ENCODE peak calls at places on chromosome 6, in four cellular contexts. One of them, this sample, is unnamed. For H3K9me3, the result is how much of the 10 kb centered on the place peaks cover.

GRCh38 chr6:99195986-99196655 is 153.4 kb downstream of the FAXC start:
- DNase-seq in upper lobe of left lung: no peak
- DNase-seq in cardiac muscle cell: no peak
- DNase-seq in fibroblast of lung: no peak
- DNase-seq in this sample: no peak

GRCh38 chr6:143141442-143141841 is 80.8 kb downstream of the AIG1 start:
- DNase-seq in upper lobe of left lung: no peak
- DNase-seq in cardiac muscle cell: no peak
- DNase-seq in fibroblast of lung: no peak
- DNase-seq in this sample: no peak

GRCh38 chr6:148701393-148701774 is 45.4 kb upstream of the UST start:
- DNase-seq in fibroblast of lung: no peak
- DNase-seq in upper lobe of left lung: no peak
- DNase-seq in cardiac muscle cell: no peak
- DNase-seq in this sample: no peak

GRCh38 chr6:50116797-50117542 is 67.2 kb upstream of the DEFB112 start:
- DNase-seq in cardiac muscle cell: no peak
- DNase-seq in upper lobe of left lung: no peak
- DNase-seq in fibroblast of lung: no peak
- DNase-seq in this sample: no peak

GRCh38 chr6:38404900-38405556 is 234.7 kb downstream of the BTBD9 start:
- DNase-seq in upper lobe of left lung: no peak
- DNase-seq in fibroblast of lung: peak
- DNase-seq in cardiac muscle cell: no peak
- DNase-seq in this sample: no peak

GRCh38 chr6:117483645-117484016 is 1.2 kb downstream of the DCBLD1 start:
- DNase-seq in cardiac muscle cell: peak
- DNase-seq in upper lobe of left lung: no peak
- DNase-seq in fibroblast of lung: peak
- DNase-seq in this sample: no peak

GRCh38 chr6:163647624-163648023 is 233.1 kb downstream of the QKI start:
- DNase-seq in cardiac muscle cell: no peak
- DNase-seq in upper lobe of left lung: no peak
- DNase-seq in fibroblast of lung: no peak
- DNase-seq in this sample: no peak

GRCh38 chr6:169166896-169167580 is 86.6 kb downstream of the THBS2 start:
- DNase-seq in fibroblast of lung: no peak
- DNase-seq in upper lobe of left lung: no peak
- DNase-seq in cardiac muscle cell: no peak
- DNase-seq in this sample: no peak

GRCh38 chr6:107634147-107635057 is 144.5 kb downstream of the SOBP start:
- DNase-seq in upper lobe of left lung: no peak
- DNase-seq in cardiac muscle cell: peak
- DNase-seq in fibroblast of lung: no peak
- DNase-seq in this sample: no peak

GRCh38 chr6:72913797-72914196 is 291.9 kb downstream of the KCNQ5 start:
- DNase-seq in cardiac muscle cell: no peak
- DNase-seq in fibroblast of lung: no peak
- DNase-seq in upper lobe of left lung: no peak
- DNase-seq in this sample: no peak

DNA sequence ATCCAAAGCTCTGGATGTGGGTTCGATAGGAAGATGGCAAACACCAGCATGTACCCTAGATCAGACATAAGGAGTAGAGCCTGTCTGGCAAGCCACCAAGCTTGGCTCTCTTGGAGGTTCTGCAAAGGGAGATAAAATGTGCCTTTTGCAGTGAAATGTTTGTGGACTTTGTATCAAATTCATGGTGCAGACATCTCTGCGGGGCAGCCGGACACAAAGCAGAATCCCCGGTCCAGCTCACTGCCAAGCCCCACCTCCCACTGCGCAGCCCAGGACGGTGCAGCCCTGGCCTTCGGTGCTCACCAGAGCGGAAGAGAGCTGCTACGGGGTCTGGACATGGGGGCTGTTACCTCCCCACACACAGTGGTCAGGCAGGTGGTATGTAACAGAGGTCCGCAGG is 333.6 kb upstream of the JARID2 start:
- DNase-seq in upper lobe of left lung: no peak
- DNase-seq in cardiac muscle cell: no peak
- DNase-seq in fibroblast of lung: no peak
- DNase-seq in this sample: no peak
- H3K9me3 ChIP-seq in upper lobe of left lung: under half
- H3K9me3 ChIP-seq in cardiac muscle cell: under half
- H3K9me3 ChIP-seq in fibroblast of lung: under half
- H3K9me3 ChIP-seq in this sample: under half

DNA sequence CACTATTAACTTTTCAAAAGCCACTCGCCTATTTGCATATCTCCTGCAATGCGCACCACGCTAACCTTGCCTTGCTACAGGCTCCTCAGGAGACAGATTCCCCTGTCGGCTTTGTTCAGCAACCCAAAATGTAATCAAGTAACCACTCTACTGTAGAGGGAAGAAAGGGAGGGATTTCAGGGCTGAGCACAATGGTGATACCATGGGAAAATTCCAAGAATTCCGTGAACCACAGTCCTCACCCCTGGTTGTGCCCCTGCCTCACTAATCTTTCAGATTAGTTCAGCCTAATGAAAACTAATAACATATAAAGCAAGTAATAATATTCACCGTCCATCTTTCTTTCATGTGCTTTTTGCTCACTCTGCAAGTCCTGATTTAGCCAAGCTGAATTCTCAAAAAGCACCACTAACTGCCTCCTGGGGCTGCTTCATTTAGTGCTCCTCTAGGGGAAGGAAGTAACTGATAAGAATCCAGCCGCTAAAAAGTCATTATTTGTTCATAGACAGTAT is 6.6 kb downstream of the CITED2 start:
- DNase-seq in upper lobe of left lung: no peak
- DNase-seq in cardiac muscle cell: peak
- DNase-seq in fibroblast of lung: no peak
- DNase-seq in this sample: no peak
- H3K9me3 ChIP-seq in upper lobe of left lung: under half
- H3K9me3 ChIP-seq in cardiac muscle cell: under half
- H3K9me3 ChIP-seq in fibroblast of lung: under half
- H3K9me3 ChIP-seq in this sample: under half

DNA sequence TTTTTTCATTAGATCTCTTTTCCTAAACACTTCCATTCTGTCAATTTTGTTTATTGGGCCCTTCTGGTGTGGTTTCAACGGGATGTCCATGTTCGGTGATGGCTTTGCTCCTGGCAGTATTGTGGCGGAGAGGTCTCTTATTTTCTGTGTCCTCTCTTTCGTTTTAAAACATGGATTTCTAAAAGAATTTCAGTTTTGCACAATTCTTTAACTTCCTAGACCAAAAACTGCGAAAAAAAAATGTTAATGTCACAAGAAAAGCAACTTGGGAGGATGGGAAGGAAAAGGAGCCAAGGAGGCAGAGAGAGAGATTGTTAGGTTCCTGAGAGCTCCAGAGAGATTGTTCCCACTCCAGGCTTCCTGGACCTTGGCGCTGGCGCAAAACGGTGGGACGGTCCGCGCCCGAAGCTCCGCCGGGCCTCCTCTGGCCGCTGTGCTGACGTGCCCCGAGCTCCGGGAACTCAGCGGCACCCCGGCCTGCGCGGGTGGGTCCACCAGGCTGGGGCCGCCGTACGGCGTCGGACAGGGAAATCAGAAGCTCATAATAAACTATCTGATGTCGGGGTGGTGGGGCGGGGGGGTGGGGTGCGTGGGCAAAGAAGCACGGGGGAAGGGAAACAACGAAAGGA is 887 bp upstream of the OLIG3 start:
- DNase-seq in upper lobe of left lung: no peak
- DNase-seq in cardiac muscle cell: no peak
- DNase-seq in fibroblast of lung: peak
- DNase-seq in this sample: no peak
- H3K9me3 ChIP-seq in upper lobe of left lung: under half
- H3K9me3 ChIP-seq in cardiac muscle cell: under half
- H3K9me3 ChIP-seq in fibroblast of lung: under half
- H3K9me3 ChIP-seq in this sample: under half

GRCh38 chr6:160273760-160274159 is 15.1 kb upstream of the SLC22A2 start:
- DNase-seq in upper lobe of left lung: no peak
- DNase-seq in fibroblast of lung: no peak
- DNase-seq in cardiac muscle cell: no peak
- DNase-seq in this sample: no peak
- H3K9me3 ChIP-seq in upper lobe of left lung: under half
- H3K9me3 ChIP-seq in fibroblast of lung: under half
- H3K9me3 ChIP-seq in cardiac muscle cell: under half
- H3K9me3 ChIP-seq in this sample: under half

DNA sequence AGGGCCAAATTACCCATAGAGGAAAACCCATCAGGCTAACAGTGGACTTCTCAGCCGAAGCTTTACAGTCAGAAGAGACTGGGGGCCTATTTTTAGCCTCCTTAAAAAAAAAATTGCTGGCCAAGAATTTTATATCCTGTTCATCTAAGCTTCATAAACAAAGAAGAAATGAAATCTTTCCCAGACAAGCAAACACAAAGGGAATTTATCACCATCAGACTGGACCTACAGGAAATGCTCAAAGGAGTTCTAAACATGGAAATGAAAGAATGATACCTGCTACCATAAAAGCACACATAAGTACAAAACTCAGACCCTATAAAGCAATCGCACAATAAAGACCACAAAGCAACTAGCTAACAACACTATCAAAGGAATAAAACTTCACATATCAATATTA is 19.3 kb downstream of the DTNBP1 start:
- DNase-seq in cardiac muscle cell: no peak
- DNase-seq in upper lobe of left lung: no peak
- DNase-seq in fibroblast of lung: no peak
- DNase-seq in this sample: no peak
- H3K9me3 ChIP-seq in cardiac muscle cell: under half
- H3K9me3 ChIP-seq in upper lobe of left lung: under half
- H3K9me3 ChIP-seq in fibroblast of lung: under half
- H3K9me3 ChIP-seq in this sample: under half

This sample was measured in ascending aorta.